ENCODE peak calls at places on chromosomes 3 and 15, in four cellular contexts. R is iris pigment epithelial cell, O is substantia nigra, T is endothelial cell. I is an unnamed sample.
A peak's percentile ranks its signal among the peaks of the same experiment; 100 is the strongest.

GRCh38 chr3:8532251-8532831 is 30.7 kb downstream of the LMCD1 start:
- DNase-seq in R (peak; percentile 69), O (no peak), T (no peak), I (no peak)

GRCh38 chr3:134328147-134328591 is 46.1 kb downstream of the AMOTL2 start:
- DNase-seq in R (peak; percentile 94), O (no peak), T (no peak), I (no peak)

GRCh38 chr15:93358171-93359036 is 269.4 kb upstream of the RGMA start:
- DNase-seq in R (no peak), O (no peak), T (no peak), I (no peak)

GRCh38 chr3:78918361-78919020 is 849.3 kb downstream of the ROBO1 start:
- DNase-seq in R (peak; percentile 64), O (no peak), T (no peak), I (no peak)

GRCh38 chr3:50172615-50173220 is 17.6 kb downstream of the SEMA3F start:
- DNase-seq in R (no peak), O (no peak), T (no peak), I (no peak)

GRCh38 chr3:15420871-15421270 is 6.5 kb downstream of the METTL6 start:
- DNase-seq in R (peak; percentile 70), O (no peak), T (no peak), I (no peak)

GRCh38 chr3:116153174-116153573 is 292.1 kb downstream of the LSAMP start:
- DNase-seq in R (no peak), O (no peak), T (no peak), I (no peak)

GRCh38 chr15:77033417-77033728 is 37.5 kb downstream of the TSPAN3 start:
- DNase-seq in R (no peak), O (no peak), T (no peak), I (no peak)

GRCh38 chr15:68751622-68752021 is 69.1 kb downstream of the ANP32A start:
- DNase-seq in R (no peak), O (no peak), T (no peak), I (no peak)

GRCh38 chr15:68553994-68554715 is 24.6 kb upstream of the CORO2B start:
- DNase-seq in R (peak; percentile 40), O (peak; percentile 41), T (peak; percentile 90), I (peak; percentile 8)

GRCh38 chr3:49005298-49005680 is 1.9 kb upstream of the WDR6 start:
- DNase-seq in R (no peak), O (no peak), T (no peak), I (no peak)

GRCh38 chr3:153379516-153379915 is 217.5 kb downstream of the RAP2B start:
- DNase-seq in R (no peak), O (no peak), T (no peak), I (no peak)

GRCh38 chr3:59308001-59308400 is 258.2 kb upstream of the CFAP20DC start:
- DNase-seq in R (no peak), O (no peak), T (no peak), I (no peak)

GRCh38 chr3:119596392-119596791 is 1.3 kb upstream of the PLA1A start:
- DNase-seq in R (no peak), O (no peak), T (no peak), I (no peak)

GRCh38 chr3:69359916-69360315 is 26.0 kb downstream of the FRMD4B start:
- DNase-seq in R (no peak), O (no peak), T (no peak), I (no peak)

GRCh38 chr15:66789029-66790025 is 87.3 kb downstream of the SMAD6 start:
- DNase-seq in R (peak; percentile 83), O (no peak), T (no peak), I (no peak)

GRCh38 chr3:55485208-55485791 is 1.8 kb downstream of the WNT5A start:
- DNase-seq in R (peak; percentile 89), O (peak; percentile 61), T (peak; percentile 90), I (no peak)

GRCh38 chr15:89171136-89172072 is 50.0 kb downstream of the RLBP1 start:
- DNase-seq in R (peak; percentile 43), O (peak; percentile 40), T (peak; percentile 78), I (no peak)

GRCh38 chr3:21645121-21645897 is 105.7 kb downstream of the ZNF385D start:
- DNase-seq in R (peak; percentile 9), O (no peak), T (no peak), I (no peak)

GRCh38 chr15:75203908-75204263 is 2.2 kb downstream of the C15orf39 start:
- DNase-seq in R (no peak), O (no peak), T (no peak), I (no peak)

GRCh38 chr3:27589795-27590194 is 105.6 kb upstream of the SLC4A7 start:
- DNase-seq in R (peak; percentile 65), O (no peak), T (no peak), I (no peak)

GRCh38 chr3:86923071-86923476 is 67.9 kb downstream of the VGLL3 start:
- DNase-seq in R (peak; percentile 93), O (no peak), T (no peak), I (no peak)

GRCh38 chr3:102180291-102180931 is 254.4 kb upstream of the ZPLD1 start:
- DNase-seq in R (peak; percentile 95), O (no peak), T (no peak), I (no peak)

GRCh38 chr15:52256930-52257733 is 38.5 kb downstream of the MYO5C start:
- DNase-seq in R (no peak), O (no peak), T (no peak), I (no peak)

GRCh38 chr3:72633101-72633500 is 215.1 kb downstream of the SHQ1 start:
- DNase-seq in R (peak; percentile 12), O (no peak), T (no peak), I (no peak)

GRCh38 chr3:158739078-158739477 is 6.8 kb upstream of the RARRES1 start:
- DNase-seq in R (no peak), O (no peak), T (no peak), I (no peak)

GRCh38 chr3:55549172-55549571 is 62.1 kb upstream of the WNT5A start:
- DNase-seq in R (peak; percentile 52), O (no peak), T (no peak), I (no peak)

GRCh38 chr3:32340039-32340438 is 51.6 kb upstream of the CMTM7 start:
- DNase-seq in R (peak; percentile 60), O (no peak), T (peak; percentile 33), I (no peak)

GRCh38 chr15:75758071-75758872 is 45.6 kb upstream of the CSPG4 start:
- DNase-seq in R (peak; percentile 75), O (peak; percentile 79), T (peak; percentile 79), I (peak; percentile 12)

GRCh38 chr15:63601026-63601726 is 4.0 kb downstream of the FBXL22 start:
- DNase-seq in R (peak; percentile 47), O (no peak), T (peak; percentile 37), I (no peak)

GRCh38 chr3:89565098-89565497 is 457.7 kb downstream of the EPHA3 start:
- DNase-seq in R (no peak), O (no peak), T (no peak), I (no peak)

I was measured in stimulated activated CD8-positive, alpha-beta memory T cell treated with anti-CD3 and anti-CD28 coated beads, Interleukin-7, amount 100 ng/mL, for 1 hour.